ENCODE peak calls at places on chromosomes 16 and 17, in nine cellular contexts. One of them, this sample, is unnamed.

GRCh38 chr17:7446669-7447068 is 1.8 kb downstream of the CHRNB1 start:
- DNase-seq in caudate nucleus: no peak
- DNase-seq in NCI-H446: no peak
- DNase-seq in HTR-8/SVneo: no peak
- DNase-seq in fibroblast of mammary gland: no peak
- DNase-seq in amniotic stem cell: no peak
- DNase-seq in progenitor cell of endocrine pancreas: no peak
- DNase-seq in GM13977: no peak
- DNase-seq in NCI-H460: no peak
- DNase-seq in this sample: no peak

GRCh38 chr17:40915199-40915661 is 22.2 kb downstream of the KRT23 start:
- DNase-seq in NCI-H460: peak
- DNase-seq in HTR-8/SVneo: peak
- DNase-seq in caudate nucleus: no peak
- DNase-seq in fibroblast of mammary gland: peak
- DNase-seq in amniotic stem cell: peak
- DNase-seq in GM13977: peak
- DNase-seq in NCI-H446: no peak
- DNase-seq in progenitor cell of endocrine pancreas: no peak
- DNase-seq in this sample: no peak

GRCh38 chr16:54431041-54431996 is 144.7 kb upstream of the IRX3 start:
- DNase-seq in HTR-8/SVneo: peak
- DNase-seq in amniotic stem cell: peak
- DNase-seq in caudate nucleus: no peak
- DNase-seq in NCI-H446: no peak
- DNase-seq in NCI-H460: no peak
- DNase-seq in fibroblast of mammary gland: peak
- DNase-seq in progenitor cell of endocrine pancreas: no peak
- DNase-seq in GM13977: no peak
- DNase-seq in this sample: no peak

GRCh38 chr16:85210423-85211169 is 98.3 kb upstream of the CIBAR2 start:
- DNase-seq in NCI-H460: no peak
- DNase-seq in GM13977: no peak
- DNase-seq in amniotic stem cell: no peak
- DNase-seq in caudate nucleus: no peak
- DNase-seq in HTR-8/SVneo: no peak
- DNase-seq in fibroblast of mammary gland: peak
- DNase-seq in progenitor cell of endocrine pancreas: no peak
- DNase-seq in NCI-H446: no peak
- DNase-seq in this sample: no peak

GRCh38 chr17:38333635-38334295 is 10.0 kb downstream of the GPR179 start:
- DNase-seq in GM13977: peak
- DNase-seq in caudate nucleus: peak
- DNase-seq in NCI-H460: peak
- DNase-seq in HTR-8/SVneo: peak
- DNase-seq in progenitor cell of endocrine pancreas: peak
- DNase-seq in amniotic stem cell: no peak
- DNase-seq in NCI-H446: no peak
- DNase-seq in fibroblast of mammary gland: no peak
- DNase-seq in this sample: no peak

GRCh38 chr17:44382917-44383316 is 6.5 kb downstream of the ITGA2B start:
- DNase-seq in NCI-H446: no peak
- DNase-seq in HTR-8/SVneo: no peak
- DNase-seq in NCI-H460: no peak
- DNase-seq in GM13977: no peak
- DNase-seq in caudate nucleus: no peak
- DNase-seq in progenitor cell of endocrine pancreas: no peak
- DNase-seq in amniotic stem cell: no peak
- DNase-seq in fibroblast of mammary gland: no peak
- DNase-seq in this sample: no peak

GRCh38 chr16:23640669-23640958 is 496 bp downstream of the PALB2 start:
- DNase-seq in NCI-H460: no peak
- DNase-seq in amniotic stem cell: no peak
- DNase-seq in NCI-H446: no peak
- DNase-seq in fibroblast of mammary gland: peak
- DNase-seq in caudate nucleus: no peak
- DNase-seq in HTR-8/SVneo: peak
- DNase-seq in GM13977: no peak
- DNase-seq in progenitor cell of endocrine pancreas: no peak
- DNase-seq in this sample: no peak

GRCh38 chr17:72373910-72374741 is 253.3 kb downstream of the SOX9 start:
- DNase-seq in caudate nucleus: peak
- DNase-seq in fibroblast of mammary gland: peak
- DNase-seq in HTR-8/SVneo: no peak
- DNase-seq in amniotic stem cell: no peak
- DNase-seq in progenitor cell of endocrine pancreas: no peak
- DNase-seq in NCI-H460: no peak
- DNase-seq in NCI-H446: peak
- DNase-seq in GM13977: no peak
- DNase-seq in this sample: no peak

GRCh38 chr16:86730086-86730485 is 151.7 kb downstream of the FOXL1 start:
- DNase-seq in GM13977: no peak
- DNase-seq in fibroblast of mammary gland: no peak
- DNase-seq in amniotic stem cell: no peak
- DNase-seq in progenitor cell of endocrine pancreas: no peak
- DNase-seq in NCI-H460: no peak
- DNase-seq in HTR-8/SVneo: no peak
- DNase-seq in caudate nucleus: no peak
- DNase-seq in NCI-H446: no peak
- DNase-seq in this sample: no peak

GRCh38 chr17:65813306-65813705 is 251.9 kb upstream of the AXIN2 start:
- DNase-seq in GM13977: no peak
- DNase-seq in progenitor cell of endocrine pancreas: no peak
- DNase-seq in NCI-H446: no peak
- DNase-seq in HTR-8/SVneo: no peak
- DNase-seq in fibroblast of mammary gland: no peak
- DNase-seq in caudate nucleus: no peak
- DNase-seq in amniotic stem cell: no peak
- DNase-seq in NCI-H460: no peak
- DNase-seq in this sample: no peak

GRCh38 chr17:37546242-37546641 is 56.6 kb downstream of the DUSP14 start:
- DNase-seq in caudate nucleus: no peak
- DNase-seq in NCI-H446: no peak
- DNase-seq in fibroblast of mammary gland: peak
- DNase-seq in GM13977: no peak
- DNase-seq in NCI-H460: no peak
- DNase-seq in progenitor cell of endocrine pancreas: no peak
- DNase-seq in HTR-8/SVneo: no peak
- DNase-seq in amniotic stem cell: no peak
- DNase-seq in this sample: no peak

GRCh38 chr16:11972128-11972527 is 4.4 kb upstream of the SNX29 start:
- DNase-seq in amniotic stem cell: no peak
- DNase-seq in fibroblast of mammary gland: peak
- DNase-seq in HTR-8/SVneo: no peak
- DNase-seq in GM13977: no peak
- DNase-seq in NCI-H460: no peak
- DNase-seq in progenitor cell of endocrine pancreas: no peak
- DNase-seq in caudate nucleus: peak
- DNase-seq in NCI-H446: no peak
- DNase-seq in this sample: no peak

GRCh38 chr17:75941442-75941819 is 589 bp upstream of the FBF1 start:
- DNase-seq in HTR-8/SVneo: no peak
- DNase-seq in progenitor cell of endocrine pancreas: no peak
- DNase-seq in amniotic stem cell: no peak
- DNase-seq in NCI-H460: no peak
- DNase-seq in NCI-H446: no peak
- DNase-seq in fibroblast of mammary gland: no peak
- DNase-seq in GM13977: no peak
- DNase-seq in caudate nucleus: no peak
- DNase-seq in this sample: no peak

GRCh38 chr16:30068750-30069574 is 3.4 kb downstream of the ALDOA start:
- DNase-seq in progenitor cell of endocrine pancreas: no peak
- DNase-seq in NCI-H446: no peak
- DNase-seq in HTR-8/SVneo: no peak
- DNase-seq in amniotic stem cell: no peak
- DNase-seq in GM13977: no peak
- DNase-seq in caudate nucleus: peak
- DNase-seq in NCI-H460: no peak
- DNase-seq in fibroblast of mammary gland: peak
- DNase-seq in this sample: no peak

GRCh38 chr17:8997994-8998628 is 23.2 kb upstream of the NTN1 start:
- DNase-seq in amniotic stem cell: no peak
- DNase-seq in NCI-H460: peak
- DNase-seq in NCI-H446: peak
- DNase-seq in progenitor cell of endocrine pancreas: peak
- DNase-seq in fibroblast of mammary gland: peak
- DNase-seq in GM13977: peak
- DNase-seq in caudate nucleus: no peak
- DNase-seq in HTR-8/SVneo: peak
- DNase-seq in this sample: no peak

GRCh38 chr17:56972111-56972730 is 5.7 kb upstream of the SCPEP1 start:
- DNase-seq in HTR-8/SVneo: no peak
- DNase-seq in NCI-H446: no peak
- DNase-seq in progenitor cell of endocrine pancreas: no peak
- DNase-seq in fibroblast of mammary gland: no peak
- DNase-seq in NCI-H460: no peak
- DNase-seq in GM13977: no peak
- DNase-seq in caudate nucleus: no peak
- DNase-seq in amniotic stem cell: no peak
- DNase-seq in this sample: no peak

GRCh38 chr16:57152096-57153093 is 33.4 kb downstream of the PSME3IP1 start:
- DNase-seq in amniotic stem cell: no peak
- DNase-seq in HTR-8/SVneo: no peak
- DNase-seq in caudate nucleus: no peak
- DNase-seq in GM13977: no peak
- DNase-seq in progenitor cell of endocrine pancreas: no peak
- DNase-seq in NCI-H446: no peak
- DNase-seq in NCI-H460: no peak
- DNase-seq in fibroblast of mammary gland: no peak
- DNase-seq in this sample: no peak

GRCh38 chr17:63189930-63190329 is 223.9 kb downstream of the TANC2 start:
- DNase-seq in NCI-H460: no peak
- DNase-seq in caudate nucleus: no peak
- DNase-seq in HTR-8/SVneo: no peak
- DNase-seq in GM13977: no peak
- DNase-seq in NCI-H446: no peak
- DNase-seq in fibroblast of mammary gland: peak
- DNase-seq in amniotic stem cell: no peak
- DNase-seq in progenitor cell of endocrine pancreas: no peak
- DNase-seq in this sample: no peak

This sample was measured in T1000.